ENCODE peak calls at places on chromosomes 3 and 15, in seven cellular contexts. K, G, S, N, Q, E and Z are unnamed samples.

GRCh38 chr15:63930034-63930433 is 96.3 kb upstream of the HERC1 start:
- DNase-seq in K (no peak), G (no peak), S (no peak), N (no peak), Q (no peak), E (no peak), Z (no peak)

GRCh38 chr3:190325923-190326322 is 3.7 kb upstream of the CLDN1 start:
- DNase-seq in K (peak; percentile 45), G (no peak), S (no peak), N (no peak), Q (no peak), E (no peak), Z (no peak)

GRCh38 chr3:124258057-124258500 is 266.2 kb upstream of the ROPN1 start:
- DNase-seq in K (peak; percentile 2), G (no peak), S (no peak), N (no peak), Q (no peak), E (no peak), Z (no peak)

GRCh38 chr15:66707310-66708160 is 5.5 kb downstream of the SMAD6 start:
- DNase-seq in K (no peak), G (no peak), S (peak; percentile 79), N (no peak), Q (no peak), E (peak; percentile 57), Z (peak; percentile 52)

GRCh38 chr3:46141807-46142206 is 66.3 kb downstream of the CCR1 start:
- DNase-seq in K (no peak), G (no peak), S (no peak), N (no peak), Q (no peak), E (no peak), Z (no peak)

GRCh38 chr15:66401130-66402021 is 14.7 kb downstream of the MAP2K1 start:
- DNase-seq in K (no peak), G (no peak), S (no peak), N (peak; percentile 21), Q (no peak), E (no peak), Z (no peak)

GRCh38 chr3:187714404-187714979 is 12.1 kb upstream of the RTP2 start:
- DNase-seq in K (peak; percentile 48), G (peak; percentile 26), S (peak; percentile 76), N (peak; percentile 70), Q (peak; percentile 55), E (peak; percentile 78), Z (peak; percentile 81)

GRCh38 chr3:185757176-185757575 is 67.7 kb downstream of the IGF2BP2 start:
- DNase-seq in K (no peak), G (no peak), S (no peak), N (no peak), Q (no peak), E (no peak), Z (no peak)

GRCh38 chr15:70559223-70559823 is 204.0 kb downstream of the UACA start:
- DNase-seq in K (peak; percentile 14), G (peak; percentile 22), S (peak; percentile 25), N (peak; percentile 80), Q (peak; percentile 37), E (no peak), Z (peak; percentile 54)

GRCh38 chr15:55829826-55830225 is 86.9 kb upstream of the PRTG start:
- DNase-seq in K (no peak), G (no peak), S (no peak), N (peak; percentile 10), Q (no peak), E (no peak), Z (no peak)

GRCh38 chr15:31347067-31347975 is 20.7 kb downstream of the KLF13 start:
- DNase-seq in K (no peak), G (peak; percentile 68), S (no peak), N (no peak), Q (peak; percentile 55), E (no peak), Z (no peak)

GRCh38 chr15:78739206-78739605 is 72.1 kb downstream of the ADAMTS7 start:
- DNase-seq in K (no peak), G (no peak), S (no peak), N (no peak), Q (no peak), E (no peak), Z (peak; percentile 18)

GRCh38 chr3:181935915-181936314 is 224.2 kb downstream of the SOX2 start:
- DNase-seq in K (no peak), G (no peak), S (no peak), N (no peak), Q (no peak), E (no peak), Z (no peak)

GRCh38 chr3:14318638-14319037 is 83.8 kb upstream of the SLC6A6 start:
- DNase-seq in K (no peak), G (no peak), S (no peak), N (no peak), Q (no peak), E (no peak), Z (no peak)

GRCh38 chr15:67413770-67414429 is 107.0 kb upstream of the C15orf61 start:
- DNase-seq in K (peak; percentile 42), G (no peak), S (no peak), N (peak; percentile 76), Q (no peak), E (no peak), Z (no peak)

GRCh38 chr3:168422843-168423242 is 327.1 kb upstream of the GOLIM4 start:
- DNase-seq in K (no peak), G (no peak), S (no peak), N (no peak), Q (no peak), E (no peak), Z (no peak)

GRCh38 chr15:74132681-74133070 is 2.3 kb downstream of the ISLR2 start:
- DNase-seq in K (no peak), G (no peak), S (peak; percentile 16), N (no peak), Q (no peak), E (no peak), Z (no peak)

GRCh38 chr3:159189994-159190669 is 388.3 kb downstream of the MFSD1 start:
- DNase-seq in K (peak; percentile 82), G (no peak), S (no peak), N (no peak), Q (no peak), E (no peak), Z (no peak)